ENCODE peak calls at places on chromosomes 2 and 18, in seven cellular contexts. E is NCI-H2081, T is AG09319, K is IMR-90, F is endothelial cell, X is uterus, U is aorta. H is an unnamed sample.

GRCh38 chr2:230666885-230667712 is 45.5 kb upstream of the CAB39 start:
- DNase-seq in E (no peak), T (no peak), K (peak; percentile 69), F (no peak), X (no peak), U (no peak), H (no peak)

GRCh38 chr2:192236136-192236535 is 41.4 kb upstream of the TMEFF2 start:
- DNase-seq in E (no peak), T (no peak), K (peak; percentile 73), F (no peak), X (no peak), U (no peak), H (no peak)

GRCh38 chr2:147327636-147328035 is 517.2 kb upstream of the ACVR2A start:
- DNase-seq in E (no peak), T (no peak), K (no peak), F (no peak), X (no peak), U (no peak), H (no peak)

GRCh38 chr2:29293830-29294438 is 178.7 kb downstream of the CLIP4 start:
- DNase-seq in E (no peak), T (no peak), K (peak; percentile 28), F (peak; percentile 63), X (no peak), U (no peak), H (no peak)

GRCh38 chr2:109404681-109405080 is 209.1 kb downstream of the SEPTIN10 start:
- DNase-seq in E (no peak), T (no peak), K (no peak), F (no peak), X (no peak), U (no peak), H (no peak)

GRCh38 chr2:5360081-5360480 is 332.1 kb upstream of the SOX11 start:
- DNase-seq in E (no peak), T (no peak), K (no peak), F (no peak), X (no peak), U (no peak), H (no peak)

GRCh38 chr2:158600155-158600802 is 143.5 kb downstream of the PKP4 start:
- DNase-seq in E (no peak), T (peak; percentile 55), K (peak; percentile 95), F (no peak), X (no peak), U (peak; percentile 79), H (no peak)

GRCh38 chr2:26936855-26937254 is 33.6 kb upstream of the MAPRE3 start:
- DNase-seq in E (no peak), T (no peak), K (no peak), F (no peak), X (no peak), U (no peak), H (no peak)

GRCh38 chr2:237452846-237453245 is 34.2 kb upstream of the MLPH start:
- DNase-seq in E (no peak), T (no peak), K (peak; percentile 71), F (no peak), X (no peak), U (no peak), H (no peak)

GRCh38 chr2:207334631-207335371 is 169.1 kb upstream of the KLF7 start:
- DNase-seq in E (no peak), T (peak; percentile 74), K (peak; percentile 100), F (peak; percentile 65), X (peak; percentile 61), U (peak; percentile 86), H (no peak)

GRCh38 chr2:224162122-224162521 is 123.0 kb upstream of the SERPINE2 start:
- DNase-seq in E (no peak), T (no peak), K (peak; percentile 86), F (no peak), X (no peak), U (no peak), H (no peak)

GRCh38 chr18:3703732-3704176 is 253.8 kb downstream of the TGIF1 start:
- DNase-seq in E (peak; percentile 12), T (peak; percentile 18), K (peak; percentile 73), F (peak; percentile 62), X (peak; percentile 58), U (peak; percentile 83), H (no peak)

GRCh38 chr2:33321236-33321731 is 155.2 kb upstream of the RASGRP3 start:
- DNase-seq in E (no peak), T (no peak), K (peak; percentile 77), F (no peak), X (no peak), U (no peak), H (no peak)

GRCh38 chr2:2836343-2837070 is 505.4 kb upstream of the MYT1L start:
- DNase-seq in E (no peak), T (no peak), K (no peak), F (no peak), X (no peak), U (no peak), H (no peak)

GRCh38 chr2:187499941-187500532 is 52.0 kb upstream of the CALCRL start:
- DNase-seq in E (peak; percentile 71), T (peak; percentile 24), K (peak; percentile 66), F (peak; percentile 57), X (peak; percentile 45), U (no peak), H (no peak)

GRCh38 chr2:69781321-69782248 is 39.7 kb downstream of the ANXA4 start:
- DNase-seq in E (peak; percentile 35), T (no peak), K (no peak), F (no peak), X (no peak), U (no peak), H (no peak)

GRCh38 chr2:36367497-36368353 is 12.1 kb downstream of the CRIM1 start:
- DNase-seq in E (no peak), T (no peak), K (no peak), F (no peak), X (no peak), U (no peak), H (no peak)

GRCh38 chr18:13288509-13289138 is 70.1 kb downstream of the LDLRAD4 start:
- DNase-seq in E (no peak), T (no peak), K (no peak), F (no peak), X (no peak), U (no peak), H (peak; percentile 37)

GRCh38 chr18:46051731-46052461 is 20.2 kb downstream of the PSTPIP2 start:
- DNase-seq in E (no peak), T (no peak), K (peak; percentile 93), F (no peak), X (no peak), U (no peak), H (no peak)

GRCh38 chr2:198401644-198402043 is 597.3 kb downstream of the PLCL1 start:
- DNase-seq in E (no peak), T (no peak), K (no peak), F (no peak), X (no peak), U (no peak), H (no peak)

GRCh38 chr2:135471106-135471505 is 59.9 kb downstream of the ZRANB3 start:
- DNase-seq in E (no peak), T (no peak), K (no peak), F (no peak), X (no peak), U (no peak), H (no peak)

GRCh38 chr2:143725425-143725824 is 596.2 kb downstream of the ARHGAP15 start:
- DNase-seq in E (no peak), T (no peak), K (no peak), F (no peak), X (no peak), U (no peak), H (no peak)

GRCh38 chr2:39127973-39128372 is 7.1 kb upstream of the SOS1 start:
- DNase-seq in E (no peak), T (no peak), K (peak; percentile 37), F (no peak), X (no peak), U (no peak), H (no peak)

GRCh38 chr2:233026211-233026813 is 6.2 kb upstream of the NEU2 start:
- DNase-seq in E (no peak), T (no peak), K (peak; percentile 50), F (no peak), X (no peak), U (no peak), H (no peak)

GRCh38 chr18:13635046-13635445 is 91.3 kb downstream of the FAM210A start:
- DNase-seq in E (no peak), T (no peak), K (no peak), F (no peak), X (no peak), U (no peak), H (peak; percentile 9)

GRCh38 chr2:98894331-98895000 is 41.6 kb downstream of the CRACDL start:
- DNase-seq in E (no peak), T (no peak), K (no peak), F (no peak), X (no peak), U (no peak), H (no peak)